ENCODE peak calls at places on chromosome 2, in four cellular contexts. Z, O, M and H are unnamed samples.

GRCh38 chr2:218860950-218861381 is 1.4 kb downstream of the WNT6 start:
- DNase-seq in Z (peak; percentile 96), O (peak; percentile 80), M (no peak), H (peak; percentile 68)

GRCh38 chr2:157182834-157183396 is 74.6 kb upstream of the GALNT5 start:
- DNase-seq in Z (no peak), O (no peak), M (peak; percentile 73), H (peak; percentile 81)

GRCh38 chr2:609520-610280 is 67.5 kb downstream of the TMEM18 start:
- DNase-seq in Z (no peak), O (no peak), M (no peak), H (no peak)

GRCh38 chr2:241736111-241736510 is 1.7 kb downstream of the D2HGDH start:
- DNase-seq in Z (no peak), O (no peak), M (no peak), H (no peak)

GRCh38 chr2:158255257-158255656 is 153.6 kb downstream of the UPP2 start:
- DNase-seq in Z (no peak), O (no peak), M (no peak), H (no peak)

GRCh38 chr2:23459032-23459431 is 74.1 kb downstream of the KLHL29 start:
- DNase-seq in Z (no peak), O (no peak), M (no peak), H (no peak)

GRCh38 chr2:58484201-58484600 is 243.1 kb upstream of the FANCL start:
- DNase-seq in Z (peak; percentile 5), O (no peak), M (peak; percentile 69), H (peak; percentile 27)

GRCh38 chr2:112031473-112031872 is 23.6 kb upstream of the TMEM87B start:
- DNase-seq in Z (no peak), O (no peak), M (peak; percentile 18), H (peak; percentile 45)

GRCh38 chr2:206823178-206823577 is 57.8 kb downstream of the FASTKD2 start:
- DNase-seq in Z (no peak), O (no peak), M (no peak), H (no peak)